ENCODE peak calls at places on chromosomes 16 and 17, in nine cellular contexts. One of them, this sample, is unnamed.

GRCh38 chr16:14549789-14550153 is 80.3 kb downstream of the PARN start:
- DNase-seq in amniotic stem cell: no peak
- DNase-seq in nephron progenitor cell: no peak
- DNase-seq in WTC11: no peak
- DNase-seq in NCI-H748 treated with DMSO at 0.1 percent for 48 hours: peak; percentile 83
- DNase-seq in kidney tubule cell: peak; percentile 41
- DNase-seq in left ventricle myocardium inferior: no peak
- DNase-seq in left lung: no peak
- DNase-seq in T-helper 17 cell: no peak
- DNase-seq in this sample: no peak

GRCh38 chr16:2056077-2056476 is 8.3 kb downstream of the TSC2 start:
- DNase-seq in WTC11: no peak
- DNase-seq in NCI-H748 treated with DMSO at 0.1 percent for 48 hours: no peak
- DNase-seq in T-helper 17 cell: no peak
- DNase-seq in nephron progenitor cell: no peak
- DNase-seq in left lung: no peak
- DNase-seq in amniotic stem cell: no peak
- DNase-seq in kidney tubule cell: no peak
- DNase-seq in left ventricle myocardium inferior: no peak
- DNase-seq in this sample: no peak

GRCh38 chr17:63828936-63829335 is 1.5 kb upstream of the FTSJ3 start:
- DNase-seq in amniotic stem cell: no peak
- DNase-seq in nephron progenitor cell: no peak
- DNase-seq in left lung: no peak
- DNase-seq in left ventricle myocardium inferior: no peak
- DNase-seq in T-helper 17 cell: no peak
- DNase-seq in NCI-H748 treated with DMSO at 0.1 percent for 48 hours: no peak
- DNase-seq in WTC11: no peak
- DNase-seq in kidney tubule cell: no peak
- DNase-seq in this sample: no peak

GRCh38 chr17:59506907-59507726 is 58.3 kb upstream of the DHX40 start:
- DNase-seq in nephron progenitor cell: no peak
- DNase-seq in left lung: no peak
- DNase-seq in left ventricle myocardium inferior: no peak
- DNase-seq in T-helper 17 cell: no peak
- DNase-seq in WTC11: no peak
- DNase-seq in amniotic stem cell: no peak
- DNase-seq in kidney tubule cell: peak; percentile 55
- DNase-seq in NCI-H748 treated with DMSO at 0.1 percent for 48 hours: no peak
- DNase-seq in this sample: no peak

GRCh38 chr16:82755570-82756282 is 129.0 kb downstream of the CDH13 start:
- DNase-seq in left lung: no peak
- DNase-seq in T-helper 17 cell: no peak
- DNase-seq in left ventricle myocardium inferior: no peak
- DNase-seq in NCI-H748 treated with DMSO at 0.1 percent for 48 hours: no peak
- DNase-seq in kidney tubule cell: no peak
- DNase-seq in nephron progenitor cell: no peak
- DNase-seq in WTC11: peak; percentile 14
- DNase-seq in amniotic stem cell: no peak
- DNase-seq in this sample: peak; percentile 24

GRCh38 chr17:60555786-60556185 is 29.7 kb upstream of the APPBP2 start:
- DNase-seq in amniotic stem cell: no peak
- DNase-seq in left lung: no peak
- DNase-seq in NCI-H748 treated with DMSO at 0.1 percent for 48 hours: no peak
- DNase-seq in kidney tubule cell: no peak
- DNase-seq in left ventricle myocardium inferior: no peak
- DNase-seq in T-helper 17 cell: no peak
- DNase-seq in WTC11: no peak
- DNase-seq in nephron progenitor cell: no peak
- DNase-seq in this sample: no peak

GRCh38 chr17:39051001-39051605 is 83.9 kb upstream of the FBXO47 start:
- DNase-seq in left ventricle myocardium inferior: no peak
- DNase-seq in kidney tubule cell: no peak
- DNase-seq in nephron progenitor cell: no peak
- DNase-seq in amniotic stem cell: no peak
- DNase-seq in WTC11: no peak
- DNase-seq in T-helper 17 cell: no peak
- DNase-seq in left lung: no peak
- DNase-seq in NCI-H748 treated with DMSO at 0.1 percent for 48 hours: no peak
- DNase-seq in this sample: no peak

GRCh38 chr17:15442316-15443185 is 24.9 kb downstream of the CDRT4 start:
- DNase-seq in left lung: no peak
- DNase-seq in amniotic stem cell: no peak
- DNase-seq in nephron progenitor cell: no peak
- DNase-seq in NCI-H748 treated with DMSO at 0.1 percent for 48 hours: no peak
- DNase-seq in T-helper 17 cell: no peak
- DNase-seq in left ventricle myocardium inferior: no peak
- DNase-seq in WTC11: no peak
- DNase-seq in kidney tubule cell: no peak
- DNase-seq in this sample: no peak

GRCh38 chr17:79549111-79549915 is 61.5 kb downstream of the RBFOX3 start:
- DNase-seq in left ventricle myocardium inferior: no peak
- DNase-seq in nephron progenitor cell: no peak
- DNase-seq in T-helper 17 cell: no peak
- DNase-seq in NCI-H748 treated with DMSO at 0.1 percent for 48 hours: no peak
- DNase-seq in amniotic stem cell: no peak
- DNase-seq in left lung: no peak
- DNase-seq in WTC11: peak; percentile 55
- DNase-seq in kidney tubule cell: no peak
- DNase-seq in this sample: no peak

GRCh38 chr17:80961516-80961915 is 30.1 kb upstream of the CHMP6 start:
- DNase-seq in WTC11: no peak
- DNase-seq in T-helper 17 cell: no peak
- DNase-seq in nephron progenitor cell: no peak
- DNase-seq in left ventricle myocardium inferior: no peak
- DNase-seq in left lung: no peak
- DNase-seq in amniotic stem cell: no peak
- DNase-seq in kidney tubule cell: no peak
- DNase-seq in NCI-H748 treated with DMSO at 0.1 percent for 48 hours: no peak
- DNase-seq in this sample: no peak

GRCh38 chr17:27756467-27757371 is 43.6 kb downstream of the NOS2 start:
- DNase-seq in NCI-H748 treated with DMSO at 0.1 percent for 48 hours: peak; percentile 9
- DNase-seq in nephron progenitor cell: peak; percentile 77
- DNase-seq in WTC11: peak; percentile 80
- DNase-seq in kidney tubule cell: peak; percentile 62
- DNase-seq in left ventricle myocardium inferior: no peak
- DNase-seq in left lung: no peak
- DNase-seq in amniotic stem cell: no peak
- DNase-seq in T-helper 17 cell: no peak
- DNase-seq in this sample: peak; percentile 52